ENCODE peak calls at places on chromosomes 5 and 9, in four cellular contexts. One of them, this sample, is unnamed.

GRCh38 chr5:109146611-109147010 is 263.2 kb downstream of the PJA2 start:
- DNase-seq in OCI-LY7: no peak
- DNase-seq in mammary epithelial cell: no peak
- DNase-seq in naive thymus-derived CD4-positive, alpha-beta T cell: no peak
- DNase-seq in this sample: no peak

GRCh38 chr9:37209431-37210386 is 89.3 kb downstream of the ZCCHC7 start:
- DNase-seq in OCI-LY7: peak; percentile 51
- DNase-seq in mammary epithelial cell: no peak
- DNase-seq in naive thymus-derived CD4-positive, alpha-beta T cell: no peak
- DNase-seq in this sample: no peak

GRCh38 chr9:131528186-131528585 is 2.9 kb downstream of the UCK1 start:
- DNase-seq in OCI-LY7: no peak
- DNase-seq in mammary epithelial cell: no peak
- DNase-seq in naive thymus-derived CD4-positive, alpha-beta T cell: no peak
- DNase-seq in this sample: no peak

GRCh38 chr9:2356391-2356790 is 265.2 kb upstream of the VLDLR start:
- DNase-seq in OCI-LY7: no peak
- DNase-seq in mammary epithelial cell: peak; percentile 75
- DNase-seq in naive thymus-derived CD4-positive, alpha-beta T cell: no peak
- DNase-seq in this sample: no peak

GRCh38 chr5:53733853-53734252 is 173.4 kb downstream of the NDUFS4 start:
- DNase-seq in OCI-LY7: no peak
- DNase-seq in mammary epithelial cell: peak; percentile 9
- DNase-seq in naive thymus-derived CD4-positive, alpha-beta T cell: no peak
- DNase-seq in this sample: no peak

GRCh38 chr9:134307223-134307600 is 19.0 kb upstream of the RXRA start:
- DNase-seq in OCI-LY7: no peak
- DNase-seq in mammary epithelial cell: no peak
- DNase-seq in naive thymus-derived CD4-positive, alpha-beta T cell: no peak
- DNase-seq in this sample: no peak

GRCh38 chr5:150203832-150204587 is 14.1 kb downstream of the SLC6A7 start:
- DNase-seq in OCI-LY7: no peak
- DNase-seq in mammary epithelial cell: no peak
- DNase-seq in naive thymus-derived CD4-positive, alpha-beta T cell: no peak
- DNase-seq in this sample: no peak

GRCh38 chr9:111598730-111599091 is 736 bp downstream of the PTGR1 start:
- DNase-seq in OCI-LY7: no peak
- DNase-seq in mammary epithelial cell: peak; percentile 54
- DNase-seq in naive thymus-derived CD4-positive, alpha-beta T cell: peak; percentile 3
- DNase-seq in this sample: no peak

GRCh38 chr9:83039303-83039702 is 23.6 kb downstream of the RASEF start:
- DNase-seq in OCI-LY7: no peak
- DNase-seq in mammary epithelial cell: no peak
- DNase-seq in naive thymus-derived CD4-positive, alpha-beta T cell: no peak
- DNase-seq in this sample: no peak

GRCh38 chr9:132008184-132008781 is 71.4 kb downstream of the MED27 start:
- DNase-seq in OCI-LY7: no peak
- DNase-seq in mammary epithelial cell: peak; percentile 65
- DNase-seq in naive thymus-derived CD4-positive, alpha-beta T cell: no peak
- DNase-seq in this sample: no peak

GRCh38 chr9:136651859-136652258 is 10.9 kb upstream of the EGFL7 start:
- DNase-seq in OCI-LY7: no peak
- DNase-seq in mammary epithelial cell: no peak
- DNase-seq in naive thymus-derived CD4-positive, alpha-beta T cell: no peak
- DNase-seq in this sample: no peak

GRCh38 chr9:86321373-86321772 is 32.8 kb downstream of the TUT7 start:
- DNase-seq in OCI-LY7: no peak
- DNase-seq in mammary epithelial cell: peak; percentile 48
- DNase-seq in naive thymus-derived CD4-positive, alpha-beta T cell: no peak
- DNase-seq in this sample: no peak

GRCh38 chr9:81628897-81629296 is 60.5 kb downstream of the TLE1 start:
- DNase-seq in OCI-LY7: no peak
- DNase-seq in mammary epithelial cell: no peak
- DNase-seq in naive thymus-derived CD4-positive, alpha-beta T cell: no peak
- DNase-seq in this sample: no peak

GRCh38 chr5:56668996-56669395 is 146.4 kb upstream of the MAP3K1 start:
- DNase-seq in OCI-LY7: peak; percentile 27
- DNase-seq in mammary epithelial cell: no peak
- DNase-seq in naive thymus-derived CD4-positive, alpha-beta T cell: no peak
- DNase-seq in this sample: no peak

GRCh38 chr5:142215915-142216681 is 107.5 kb downstream of the NDFIP1 start:
- DNase-seq in OCI-LY7: no peak
- DNase-seq in mammary epithelial cell: peak; percentile 95
- DNase-seq in naive thymus-derived CD4-positive, alpha-beta T cell: no peak
- DNase-seq in this sample: no peak

GRCh38 chr5:132257131-132258101 is at the start of gene PDLIM4:
- DNase-seq in OCI-LY7: no peak
- DNase-seq in mammary epithelial cell: peak; percentile 30
- DNase-seq in naive thymus-derived CD4-positive, alpha-beta T cell: no peak
- DNase-seq in this sample: no peak

GRCh38 chr5:180689071-180689694 is 39.8 kb upstream of the FLT4 start:
- DNase-seq in OCI-LY7: no peak
- DNase-seq in mammary epithelial cell: no peak
- DNase-seq in naive thymus-derived CD4-positive, alpha-beta T cell: peak; percentile 80
- DNase-seq in this sample: no peak

GRCh38 chr5:14223372-14223771 is 80.2 kb downstream of the TRIO start:
- DNase-seq in OCI-LY7: peak; percentile 67
- DNase-seq in mammary epithelial cell: no peak
- DNase-seq in naive thymus-derived CD4-positive, alpha-beta T cell: no peak
- DNase-seq in this sample: no peak

GRCh38 chr9:133708770-133709611 is 29.2 kb downstream of the SARDH start:
- DNase-seq in OCI-LY7: peak; percentile 86
- DNase-seq in mammary epithelial cell: no peak
- DNase-seq in naive thymus-derived CD4-positive, alpha-beta T cell: peak; percentile 82
- DNase-seq in this sample: peak; percentile 24

GRCh38 chr5:97838214-97838613 is 655.2 kb upstream of the RIOK2 start:
- DNase-seq in OCI-LY7: no peak
- DNase-seq in mammary epithelial cell: peak; percentile 90
- DNase-seq in naive thymus-derived CD4-positive, alpha-beta T cell: no peak
- DNase-seq in this sample: no peak

GRCh38 chr5:98940586-98940985 is 11.8 kb upstream of the CHD1 start:
- DNase-seq in OCI-LY7: no peak
- DNase-seq in mammary epithelial cell: no peak
- DNase-seq in naive thymus-derived CD4-positive, alpha-beta T cell: no peak
- DNase-seq in this sample: no peak

GRCh38 chr9:107738789-107739188 is 249.2 kb upstream of the KLF4 start:
- DNase-seq in OCI-LY7: no peak
- DNase-seq in mammary epithelial cell: no peak
- DNase-seq in naive thymus-derived CD4-positive, alpha-beta T cell: no peak
- DNase-seq in this sample: no peak

GRCh38 chr5:28648108-28648507 is 1609.7 kb upstream of the CDH9 start:
- DNase-seq in OCI-LY7: no peak
- DNase-seq in mammary epithelial cell: peak; percentile 15
- DNase-seq in naive thymus-derived CD4-positive, alpha-beta T cell: no peak
- DNase-seq in this sample: no peak

DNA sequence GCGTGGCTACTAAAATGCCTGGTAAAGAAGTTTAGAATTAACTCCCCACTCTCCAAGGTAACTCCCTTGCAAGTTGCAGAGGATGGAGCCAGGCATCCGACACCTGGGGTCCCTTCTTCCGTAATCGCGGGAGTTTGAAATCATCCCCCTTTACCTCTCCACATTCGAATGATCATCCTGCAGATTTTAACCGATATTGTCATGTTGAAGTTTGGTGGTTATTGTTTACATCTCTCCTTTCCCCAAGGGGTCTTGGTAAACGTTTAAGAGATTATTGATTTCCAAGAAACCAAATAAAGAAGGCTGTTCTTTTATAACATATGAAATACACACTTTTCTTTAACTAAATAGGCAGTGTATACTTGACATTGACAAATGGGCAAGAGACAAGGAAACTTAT is 26.7 kb downstream of the NR2F1 start:
- DNase-seq in OCI-LY7: no peak
- DNase-seq in mammary epithelial cell: no peak
- DNase-seq in naive thymus-derived CD4-positive, alpha-beta T cell: no peak
- DNase-seq in this sample: no peak
- H3K4me1 ChIP-seq in OCI-LY7: no peaks in the 10 kb centered on the region
- H3K4me1 ChIP-seq in mammary epithelial cell: no peaks in the 10 kb centered on the region
- H3K4me1 ChIP-seq in naive thymus-derived CD4-positive, alpha-beta T cell: peaks cover 7% of the 10 kb centered on the region
- H3K4me1 ChIP-seq in this sample: peaks cover 7% of the 10 kb centered on the region

GRCh38 chr5:124825983-124826337 is 79.5 kb upstream of the ZNF608 start:
- DNase-seq in OCI-LY7: peak; percentile 67
- DNase-seq in mammary epithelial cell: no peak
- DNase-seq in naive thymus-derived CD4-positive, alpha-beta T cell: no peak
- DNase-seq in this sample: no peak

GRCh38 chr5:124822647-124823046 is 76.2 kb upstream of the ZNF608 start:
- DNase-seq in OCI-LY7: no peak
- DNase-seq in mammary epithelial cell: no peak
- DNase-seq in naive thymus-derived CD4-positive, alpha-beta T cell: no peak
- DNase-seq in this sample: no peak

GRCh38 chr5:124824637-124825158 is 78.3 kb upstream of the ZNF608 start:
- DNase-seq in OCI-LY7: no peak
- DNase-seq in mammary epithelial cell: peak; percentile 83
- DNase-seq in naive thymus-derived CD4-positive, alpha-beta T cell: no peak
- DNase-seq in this sample: no peak

GRCh38 chr5:124823336-124823849 is 77.0 kb upstream of the ZNF608 start:
- DNase-seq in OCI-LY7: no peak
- DNase-seq in mammary epithelial cell: no peak
- DNase-seq in naive thymus-derived CD4-positive, alpha-beta T cell: no peak
- DNase-seq in this sample: no peak

DNA sequence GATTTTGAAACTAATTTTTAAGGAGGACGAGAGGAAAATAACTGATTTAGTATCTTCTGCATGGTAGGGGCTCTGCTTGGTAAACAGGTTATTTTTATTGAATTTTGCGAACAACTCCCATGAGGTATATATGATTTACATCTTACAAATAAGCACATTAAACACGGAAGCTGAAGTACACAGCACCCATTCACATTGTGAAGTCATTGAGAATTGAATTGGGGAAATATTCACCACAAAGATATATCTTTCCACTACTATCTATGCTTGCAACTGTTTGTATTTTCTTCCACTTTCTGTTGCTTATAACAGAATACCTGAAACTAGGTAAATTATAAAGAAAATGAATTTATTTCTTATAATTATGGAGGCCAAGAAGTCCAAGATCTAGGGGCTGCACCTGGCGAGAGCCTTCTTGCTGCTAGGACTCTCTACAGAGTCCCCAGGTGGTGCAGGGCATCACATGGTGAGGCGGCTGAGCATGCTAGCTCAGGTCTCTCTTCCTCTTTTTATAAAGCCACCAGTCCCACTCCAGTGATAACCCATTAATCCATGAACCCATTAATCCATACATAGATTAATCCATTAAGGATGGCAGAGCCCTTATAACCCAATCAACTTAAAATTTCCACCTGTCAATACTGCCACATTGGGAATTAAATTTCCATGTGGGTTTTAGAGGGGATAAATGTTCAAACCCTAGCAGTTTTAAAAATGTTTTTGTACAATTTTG is 79.0 kb upstream of the ZNF608 start:
- DNase-seq in OCI-LY7: peak; percentile 93
- DNase-seq in mammary epithelial cell: no peak
- DNase-seq in naive thymus-derived CD4-positive, alpha-beta T cell: no peak
- DNase-seq in this sample: no peak
- H3K27ac ChIP-seq in OCI-LY7: peak overlapping the region; percentile 80
- H3K27ac ChIP-seq in mammary epithelial cell: no peak overlapping the region
- H3K27ac ChIP-seq in naive thymus-derived CD4-positive, alpha-beta T cell: no peak overlapping the region
- H3K27ac ChIP-seq in this sample: no peak overlapping the region

DNA sequence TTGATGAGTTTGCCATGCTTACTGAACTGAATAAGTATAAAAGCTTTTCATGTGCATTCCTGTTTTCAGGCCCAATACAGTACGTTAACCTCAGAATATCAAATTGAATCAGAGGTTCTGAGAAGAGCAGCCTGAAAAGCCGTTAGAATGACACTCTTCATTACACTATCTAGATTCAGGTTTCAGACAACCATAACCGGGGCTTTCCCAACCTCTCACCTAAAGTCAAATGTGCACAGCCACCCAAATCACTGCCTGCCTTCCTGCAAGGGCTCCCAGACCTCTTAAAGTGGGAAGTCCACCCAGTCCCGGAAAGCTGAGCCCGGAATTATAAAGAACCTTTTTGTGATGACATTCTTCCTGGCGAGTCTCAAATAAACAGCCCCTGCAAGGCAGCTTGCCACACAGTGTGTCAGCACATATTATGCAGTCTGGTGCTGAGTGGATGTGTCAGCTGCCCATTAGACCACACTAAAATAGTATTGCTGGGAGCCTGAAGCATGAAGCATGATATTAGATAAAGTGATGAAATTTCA is 245.8 kb downstream of the TLE4 start:
- DNase-seq in OCI-LY7: no peak
- DNase-seq in mammary epithelial cell: no peak
- DNase-seq in naive thymus-derived CD4-positive, alpha-beta T cell: no peak
- DNase-seq in this sample: peak; percentile 43
- H3K4me3 ChIP-seq in OCI-LY7: no peak overlapping the region
- H3K4me3 ChIP-seq in mammary epithelial cell: no peak overlapping the region
- H3K4me3 ChIP-seq in naive thymus-derived CD4-positive, alpha-beta T cell: no peak overlapping the region
- H3K4me3 ChIP-seq in this sample: no peak overlapping the region

GRCh38 chr9:90926920-90927319 is 125.3 kb downstream of the SYK start:
- DNase-seq in OCI-LY7: no peak
- DNase-seq in mammary epithelial cell: no peak
- DNase-seq in naive thymus-derived CD4-positive, alpha-beta T cell: no peak
- DNase-seq in this sample: no peak
- H3K4me1 ChIP-seq in OCI-LY7: peaks cover 41% of the 10 kb centered on the region
- H3K4me1 ChIP-seq in mammary epithelial cell: peaks cover 29% of the 10 kb centered on the region
- H3K4me1 ChIP-seq in naive thymus-derived CD4-positive, alpha-beta T cell: no peaks in the 10 kb centered on the region
- H3K4me1 ChIP-seq in this sample: no peaks in the 10 kb centered on the region

GRCh38 chr9:104287255-104287872 is 193.3 kb downstream of the SMC2 start:
- DNase-seq in OCI-LY7: no peak
- DNase-seq in mammary epithelial cell: peak; percentile 21
- DNase-seq in naive thymus-derived CD4-positive, alpha-beta T cell: no peak
- DNase-seq in this sample: no peak
- H3K27ac ChIP-seq in OCI-LY7: no peak overlapping the region
- H3K27ac ChIP-seq in mammary epithelial cell: no peak overlapping the region
- H3K27ac ChIP-seq in naive thymus-derived CD4-positive, alpha-beta T cell: no peak overlapping the region
- H3K27ac ChIP-seq in this sample: no peak overlapping the region

DNA sequence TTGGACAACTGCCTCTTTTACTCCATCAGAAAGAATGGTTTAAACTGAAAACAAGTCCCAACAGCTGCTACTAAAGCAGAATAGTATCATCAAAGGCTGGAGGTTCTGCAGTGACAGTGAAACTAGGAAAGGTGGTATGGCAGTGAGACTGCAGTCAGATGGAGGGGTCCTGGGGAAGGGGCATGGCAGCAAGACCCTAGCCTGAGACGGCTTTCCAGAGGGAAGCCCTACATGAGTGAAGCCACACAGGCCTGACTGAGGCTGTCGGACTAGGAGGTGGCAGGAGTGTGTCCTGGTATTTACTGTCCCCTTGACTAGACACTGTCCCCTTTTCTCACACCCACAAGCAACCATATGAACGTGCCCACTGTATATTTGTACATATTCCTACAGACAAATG is 40.4 kb upstream of the IPPK start:
- DNase-seq in OCI-LY7: no peak
- DNase-seq in mammary epithelial cell: no peak
- DNase-seq in naive thymus-derived CD4-positive, alpha-beta T cell: no peak
- DNase-seq in this sample: no peak
- H3K4me3 ChIP-seq in OCI-LY7: no peak overlapping the region
- H3K4me3 ChIP-seq in mammary epithelial cell: no peak overlapping the region
- H3K4me3 ChIP-seq in naive thymus-derived CD4-positive, alpha-beta T cell: no peak overlapping the region
- H3K4me3 ChIP-seq in this sample: no peak overlapping the region